ENCODE peak calls at places on chromosomes 12 and 14, in six cellular contexts. U is AG04450, Z is AG04449, W is mucosa of gallbladder, L is ELR, J is NCI-H2029. E is an unnamed sample.

GRCh38 chr12:76158518-76159321 is 74.2 kb upstream of the NAP1L1 start:
- DNase-seq in Z (peak), U (peak), L (peak), J (no peak), W (peak), E (peak)

GRCh38 chr14:74671789-74672188 is 41.1 kb downstream of the AREL1 start:
- DNase-seq in W (no peak), U (peak), L (peak), J (no peak), Z (no peak), E (no peak)

GRCh38 chr14:81981311-81981675 is 447.6 kb upstream of the SEL1L start:
- DNase-seq in J (no peak), L (no peak), U (no peak), Z (no peak), W (no peak), E (no peak)

GRCh38 chr12:11832100-11832499 is 182.6 kb downstream of the ETV6 start:
- DNase-seq in Z (no peak), L (no peak), U (no peak), W (no peak), J (no peak), E (no peak)

GRCh38 chr14:61469771-61470170 is 148.4 kb downstream of the PRKCH start:
- DNase-seq in W (no peak), Z (no peak), J (no peak), U (no peak), L (no peak), E (no peak)

GRCh38 chr14:20723458-20723857 is 22.2 kb upstream of the EDDM3A start:
- DNase-seq in W (no peak), U (no peak), L (no peak), Z (no peak), J (no peak), E (no peak)

GRCh38 chr12:26133508-26133907 is 8.7 kb upstream of the BHLHE41 start:
- DNase-seq in L (no peak), Z (no peak), U (no peak), W (no peak), J (no peak), E (no peak)

GRCh38 chr14:100900837-100901390 is 2.6 kb downstream of the RTL1 start:
- DNase-seq in L (no peak), J (no peak), U (no peak), W (peak), Z (no peak), E (no peak)

GRCh38 chr14:102570334-102570995 is 22.0 kb upstream of the RCOR1 start:
- DNase-seq in W (no peak), U (no peak), L (no peak), J (no peak), Z (no peak), E (no peak)

GRCh38 chr14:79820866-79821535 is 390.3 kb downstream of the DIO2 start:
- DNase-seq in Z (no peak), J (no peak), L (no peak), U (no peak), W (no peak), E (no peak)

GRCh38 chr12:66118240-66118891 is 12.2 kb downstream of the LLPH start:
- DNase-seq in Z (no peak), L (peak), J (no peak), W (no peak), U (no peak), E (no peak)

GRCh38 chr12:90829044-90829443 is 125.9 kb downstream of the CCER1 start:
- DNase-seq in U (no peak), J (peak), W (no peak), L (no peak), Z (no peak), E (no peak)

GRCh38 chr14:79278286-79278797 is 933.0 kb downstream of the DIO2 start:
- DNase-seq in Z (no peak), W (no peak), J (no peak), U (no peak), L (no peak), E (no peak)

GRCh38 chr12:116922194-116922897 is 11.6 kb downstream of the FBXW8 start:
- DNase-seq in W (no peak), Z (peak), U (no peak), J (no peak), L (no peak), E (no peak)

GRCh38 chr12:51806896-51807295 is 41.6 kb downstream of the FIGNL2 start:
- DNase-seq in U (no peak), W (no peak), J (no peak), Z (no peak), L (no peak), E (no peak)

GRCh38 chr14:31269599-31270195 is 62.1 kb upstream of the HECTD1 start:
- DNase-seq in W (no peak), U (no peak), L (peak), Z (no peak), J (no peak), E (no peak)

GRCh38 chr14:90488256-90488655 is 91.4 kb downstream of the CALM1 start:
- DNase-seq in W (no peak), L (no peak), J (no peak), U (no peak), Z (no peak), E (no peak)

GRCh38 chr12:26803552-26803951 is 29.4 kb downstream of the ITPR2 start:
- DNase-seq in J (no peak), W (no peak), Z (peak), U (no peak), L (peak), E (no peak)

GRCh38 chr12:116687888-116688287 is 50.0 kb downstream of the SPRING1 start:
- DNase-seq in U (no peak), L (peak), J (no peak), Z (no peak), W (no peak), E (no peak)

GRCh38 chr12:163406-163986 is 50.5 kb downstream of the SLC6A12 start:
- DNase-seq in L (no peak), J (no peak), Z (no peak), W (no peak), U (no peak), E (no peak)

GRCh38 chr14:90060312-90060964 is 1.4 kb upstream of the KCNK13 start:
- DNase-seq in L (peak), Z (no peak), J (no peak), U (no peak), W (peak), E (no peak)

GRCh38 chr14:25765909-25766308 is 716.0 kb upstream of the STXBP6 start:
- DNase-seq in J (no peak), W (no peak), L (no peak), U (no peak), Z (no peak), E (no peak)

GRCh38 chr14:103023881-103024473 is 33.4 kb downstream of the CDC42BPB start:
- DNase-seq in J (no peak), Z (no peak), U (peak), L (peak), W (no peak), E (no peak)

GRCh38 chr12:1318327-1319031 is 275.9 kb downstream of the FBXL14 start:
- DNase-seq in W (peak), U (peak), J (peak), Z (peak), L (peak), E (peak)

GRCh38 chr12:13534645-13535398 is 338.3 kb downstream of the EMP1 start:
- DNase-seq in J (peak), W (peak), U (peak), L (peak), Z (no peak), E (no peak)

GRCh38 chr12:127559349-127560040 is 707.5 kb upstream of the TMEM132C start:
- DNase-seq in W (peak), Z (peak), J (peak), U (peak), L (peak), E (peak)

GRCh38 chr14:92382677-92383076 is 59.7 kb downstream of the SLC24A4 start:
- DNase-seq in Z (no peak), J (no peak), U (no peak), L (peak), W (no peak), E (no peak)

GRCh38 chr12:106248177-106248848 is 493 bp upstream of the CKAP4 start:
- DNase-seq in J (no peak), L (peak), U (no peak), Z (no peak), W (peak), E (no peak)

GRCh38 chr12:98373982-98374381 is 141.4 kb upstream of the TMPO start:
- DNase-seq in J (no peak), U (no peak), L (peak), W (no peak), Z (no peak), E (no peak)

GRCh38 chr12:16344269-16344668 is 3.2 kb upstream of the MGST1 start:
- DNase-seq in U (no peak), W (no peak), J (no peak), L (peak), Z (no peak), E (no peak)

GRCh38 chr12:75658826-75659823 is 147.7 kb upstream of the KRR1 start:
- DNase-seq in W (no peak), L (peak), J (peak), U (no peak), Z (no peak), E (peak)

GRCh38 chr14:101328412-101329149 is 232.7 kb upstream of the DIO3 start:
- DNase-seq in J (no peak), L (no peak), U (no peak), Z (no peak), W (no peak), E (no peak)

GRCh38 chr14:22220427-22220826 is 368.6 kb downstream of the DAD1 start:
- DNase-seq in U (peak), Z (no peak), W (no peak), L (no peak), J (no peak), E (no peak)

GRCh38 chr12:106033161-106033675 is 105.5 kb downstream of the NUAK1 start:
- DNase-seq in Z (no peak), L (no peak), J (no peak), W (no peak), U (no peak), E (no peak)